ENCODE peak calls at places on chromosome 13, in nine cellular contexts. O is cardiac fibroblast, S is AG04449, C is colonic mucosa, Y is hepatocyte, X is Panc1, D is kidney epithelial cell, R is AG04450, P is tibial artery. N is an unnamed sample.

GRCh38 chr13:49340161-49340560 is 92.4 kb downstream of the CDADC1 start:
- DNase-seq in O (no peak), S (no peak), C (no peak), Y (no peak), X (no peak), D (no peak), R (no peak), P (no peak), N (no peak)

GRCh38 chr13:44719857-44720671 is 143.9 kb upstream of the TSC22D1 start:
- DNase-seq in O (peak), S (peak), C (no peak), Y (no peak), X (no peak), D (peak), R (peak), P (peak), N (peak)

GRCh38 chr13:89845874-89846273 is 1501.6 kb upstream of the MIR17HG start:
- DNase-seq in O (no peak), S (no peak), C (no peak), Y (no peak), X (no peak), D (no peak), R (no peak), P (no peak), N (no peak)

GRCh38 chr13:80360298-80360827 is 19.4 kb upstream of the SPRY2 start:
- DNase-seq in O (no peak), S (no peak), C (no peak), Y (no peak), X (no peak), D (no peak), R (no peak), P (no peak), N (no peak)

GRCh38 chr13:35927554-35927953 is 203.6 kb downstream of the DCLK1 start:
- DNase-seq in O (peak), S (no peak), C (peak), Y (peak), X (peak), D (peak), R (peak), P (no peak), N (peak)

GRCh38 chr13:50713849-50714248 is 129.6 kb downstream of the DLEU7 start:
- DNase-seq in O (peak), S (peak), C (peak), Y (no peak), X (no peak), D (peak), R (peak), P (no peak), N (peak)

GRCh38 chr13:112690242-112690943 is 555 bp downstream of the ATP11A start:
- DNase-seq in O (peak), S (no peak), C (peak), Y (peak), X (no peak), D (no peak), R (no peak), P (no peak), N (peak)

GRCh38 chr13:51518847-51519246 is 65.4 kb upstream of the WDFY2 start:
- DNase-seq in O (peak), S (no peak), C (no peak), Y (no peak), X (no peak), D (peak), R (no peak), P (no peak), N (peak)

GRCh38 chr13:111905609-111905945 is 161.4 kb upstream of the SOX1 start:
- DNase-seq in O (no peak), S (no peak), C (no peak), Y (no peak), X (no peak), D (no peak), R (no peak), P (no peak), N (no peak)

GRCh38 chr13:105914637-105915036 is 620.8 kb downstream of the EFNB2 start:
- DNase-seq in O (peak), S (peak), C (no peak), Y (no peak), X (no peak), D (peak), R (peak), P (no peak), N (peak)

GRCh38 chr13:47044842-47045241 is 148.0 kb upstream of the HTR2A start:
- DNase-seq in O (no peak), S (no peak), C (no peak), Y (no peak), X (no peak), D (no peak), R (no peak), P (no peak), N (no peak)

GRCh38 chr13:44812818-44813217 is 176.5 kb downstream of the NUFIP1 start:
- DNase-seq in O (no peak), S (no peak), C (no peak), Y (no peak), X (no peak), D (no peak), R (no peak), P (no peak), N (peak)

GRCh38 chr13:29578300-29579048 is 17.0 kb downstream of the SLC7A1 start:
- DNase-seq in O (no peak), S (no peak), C (no peak), Y (no peak), X (no peak), D (no peak), R (no peak), P (no peak), N (peak)

GRCh38 chr13:29576581-29576980 is 18.9 kb downstream of the SLC7A1 start:
- DNase-seq in O (no peak), S (no peak), C (no peak), Y (no peak), X (no peak), D (no peak), R (no peak), P (no peak), N (no peak)

GRCh38 chr13:29579094-29579493 is 16.4 kb downstream of the SLC7A1 start:
- DNase-seq in O (no peak), S (no peak), C (no peak), Y (no peak), X (no peak), D (no peak), R (no peak), P (no peak), N (no peak)

GRCh38 chr13:29575098-29575497 is 20.4 kb downstream of the SLC7A1 start:
- DNase-seq in O (no peak), S (no peak), C (no peak), Y (no peak), X (no peak), D (no peak), R (no peak), P (no peak), N (no peak)

GRCh38 chr13:29577135-29578051 is 18.1 kb downstream of the SLC7A1 start:
- DNase-seq in O (no peak), S (no peak), C (no peak), Y (no peak), X (no peak), D (no peak), R (no peak), P (no peak), N (peak)
- H3K4me3 ChIP-seq in O (no peak), S (no peak), C (no peak), Y (no peak), X (no peak), D (no peak), R (no peak), P (no peak), N (no peak)

DNA sequence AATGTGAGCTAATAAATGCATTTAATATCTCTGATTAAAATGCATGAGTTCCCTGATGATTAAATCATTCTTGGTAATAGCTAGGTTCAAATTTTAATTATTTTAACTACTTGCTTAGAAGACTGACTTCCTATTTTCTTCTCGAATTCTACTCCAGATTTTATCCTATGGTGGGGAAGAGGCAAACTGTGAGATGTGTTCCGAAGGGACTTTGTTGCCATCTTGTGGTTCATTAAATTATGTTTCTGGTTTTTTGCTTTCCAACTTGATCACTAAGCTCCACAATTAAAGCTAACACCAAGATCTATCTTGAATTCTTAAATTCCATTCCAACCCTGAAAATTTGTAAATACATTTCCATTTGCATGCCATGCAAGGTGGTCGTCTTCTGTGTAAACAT is 538.4 kb upstream of the PCDH20 start:
- DNase-seq in O (peak), S (no peak), C (no peak), Y (peak), X (peak), D (no peak), R (no peak), P (no peak), N (no peak)
- TF ChIP-seq CTCF in O (no peak), S (no peak), C (no peak), Y (peak), X (peak), D (peak), R (no peak), P (peak), N (peak)

GRCh38 chr13:97286317-97287046 is 64.3 kb downstream of the MBNL2 start:
- DNase-seq in O (no peak), S (no peak), C (no peak), Y (no peak), X (no peak), D (no peak), R (no peak), P (no peak), N (no peak)
- H3K4me3 ChIP-seq in O (no peak), S (no peak), C (no peak), Y (no peak), X (no peak), D (no peak), R (no peak), P (no peak), N (no peak)

DNA sequence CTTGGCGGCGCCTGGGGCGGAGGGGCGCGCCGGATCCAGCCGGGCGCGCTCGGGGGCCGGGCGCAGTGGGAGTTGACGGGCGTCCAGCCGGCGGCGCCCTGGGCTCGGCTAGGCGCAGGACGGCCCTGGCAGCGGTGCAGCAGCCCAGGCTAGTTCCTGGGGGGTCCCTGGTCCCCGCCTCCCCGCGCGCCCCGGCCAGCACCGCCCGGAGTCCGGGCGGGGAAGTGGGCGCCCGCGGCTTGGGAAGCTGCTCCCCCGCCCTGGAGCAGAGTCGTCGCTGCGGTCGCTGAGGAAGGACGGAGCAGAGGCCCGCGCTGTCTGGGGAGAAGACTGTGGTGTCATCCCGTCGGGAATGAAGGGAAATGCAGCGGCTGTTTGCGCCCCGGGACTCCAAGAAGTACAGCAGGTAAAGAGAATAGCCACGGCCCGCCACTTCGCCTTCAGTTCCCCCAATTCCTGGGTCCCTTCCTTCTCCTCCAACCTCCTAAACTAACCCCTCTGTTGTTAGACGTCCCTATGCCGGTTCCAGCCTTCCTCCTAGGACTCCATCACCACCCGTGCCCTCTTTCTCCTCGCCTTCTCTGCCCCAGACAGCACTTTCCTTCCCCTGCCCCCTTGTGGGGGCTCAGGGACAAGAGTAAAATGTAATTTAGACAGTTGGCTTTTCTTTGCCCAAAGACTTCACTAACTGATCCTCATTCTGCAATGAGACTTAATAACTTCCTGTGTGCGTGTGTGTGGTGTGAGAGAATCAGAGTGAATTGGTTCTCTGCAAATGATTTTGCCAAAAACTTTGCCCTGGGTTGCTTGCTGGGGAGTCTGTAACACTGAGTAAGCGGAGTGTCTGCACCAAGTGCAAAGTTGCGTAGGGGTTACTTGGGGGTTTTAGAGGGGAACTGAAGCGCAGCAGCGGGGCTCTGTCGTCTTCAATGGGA is 20.3 kb upstream of the SGCG start:
- DNase-seq in O (no peak), S (no peak), C (no peak), Y (peak), X (no peak), D (no peak), R (no peak), P (no peak), N (peak)
- TF ChIP-seq CTCF in O (no peak), S (no peak), C (no peak), Y (no peak), X (no peak), D (no peak), R (no peak), P (no peak), N (peak)

GRCh38 chr13:91270031-91270430 is 77.5 kb upstream of the MIR17HG start:
- DNase-seq in O (no peak), S (no peak), C (no peak), Y (no peak), X (no peak), D (no peak), R (no peak), P (no peak), N (no peak)
- H3K4me3 ChIP-seq in O (no peak), S (no peak), C (no peak), Y (no peak), X (no peak), D (no peak), R (no peak), P (no peak), N (no peak)

GRCh38 chr13:39777527-39778061 is 122.1 kb downstream of the COG6 start:
- DNase-seq in O (peak), S (peak), C (no peak), Y (peak), X (no peak), D (peak), R (peak), P (no peak), N (peak)
- TF ChIP-seq CTCF in O (peak), S (peak), C (no peak), Y (peak), X (peak), D (peak), R (peak), P (no peak), N (peak)

GRCh38 chr13:30373727-30374126 is 48.6 kb upstream of the UBE2L5 start:
- DNase-seq in O (no peak), S (no peak), C (no peak), Y (no peak), X (no peak), D (no peak), R (no peak), P (no peak), N (no peak)

GRCh38 chr13:30377312-30377685 is 45.0 kb upstream of the UBE2L5 start:
- DNase-seq in O (no peak), S (no peak), C (no peak), Y (no peak), X (no peak), D (no peak), R (no peak), P (no peak), N (no peak)

GRCh38 chr13:30371649-30372265 is 50.5 kb upstream of the UBE2L5 start:
- DNase-seq in O (peak), S (peak), C (peak), Y (peak), X (no peak), D (no peak), R (no peak), P (no peak), N (peak)

GRCh38 chr13:30376426-30377311 is 45.6 kb upstream of the UBE2L5 start:
- DNase-seq in O (no peak), S (no peak), C (peak), Y (no peak), X (no peak), D (no peak), R (no peak), P (no peak), N (no peak)

GRCh38 chr13:30375436-30375835 is 46.9 kb upstream of the UBE2L5 start:
- DNase-seq in O (no peak), S (no peak), C (no peak), Y (no peak), X (no peak), D (no peak), R (no peak), P (no peak), N (no peak)
- H3K4me3 ChIP-seq in O (no peak), S (no peak), C (no peak), Y (no peak), X (no peak), D (no peak), R (no peak), P (no peak), N (no peak)

N was measured in AG10803.